ENCODE peak calls at places on chromosomes 16 and 17, in nine cellular contexts. One of them, this sample, is unnamed. For H3K9me3 and H3K4me1, the result is how much of the 10 kb centered on the place peaks cover.

GRCh38 chr17:77829871-77830799 is 128.4 kb upstream of the TNRC6C start:
- DNase-seq in left ventricle myocardium inferior: peak
- DNase-seq in psoas muscle: peak
- DNase-seq in uterus: peak
- DNase-seq in mucosa of descending colon: no peak
- DNase-seq in astrocyte: peak
- DNase-seq in kidney: no peak
- DNase-seq in body of pancreas: peak
- DNase-seq in right lobe of liver: peak
- DNase-seq in this sample: peak

GRCh38 chr17:47801176-47801765 is 20.3 kb downstream of the OSBPL7 start:
- DNase-seq in left ventricle myocardium inferior: no peak
- DNase-seq in psoas muscle: no peak
- DNase-seq in uterus: no peak
- DNase-seq in mucosa of descending colon: no peak
- DNase-seq in astrocyte: no peak
- DNase-seq in kidney: no peak
- DNase-seq in body of pancreas: no peak
- DNase-seq in right lobe of liver: no peak
- DNase-seq in this sample: no peak

GRCh38 chr17:73278049-73278464 is 16.4 kb upstream of the CPSF4L start:
- DNase-seq in left ventricle myocardium inferior: no peak
- DNase-seq in psoas muscle: no peak
- DNase-seq in uterus: no peak
- DNase-seq in mucosa of descending colon: no peak
- DNase-seq in astrocyte: no peak
- DNase-seq in kidney: no peak
- DNase-seq in body of pancreas: peak
- DNase-seq in right lobe of liver: no peak
- DNase-seq in this sample: no peak

GRCh38 chr16:20242568-20243240 is 84.6 kb downstream of the GP2 start:
- DNase-seq in left ventricle myocardium inferior: no peak
- DNase-seq in psoas muscle: no peak
- DNase-seq in uterus: no peak
- DNase-seq in mucosa of descending colon: no peak
- DNase-seq in astrocyte: no peak
- DNase-seq in kidney: no peak
- DNase-seq in body of pancreas: no peak
- DNase-seq in right lobe of liver: no peak
- DNase-seq in this sample: no peak

GRCh38 chr16:30948956-30949654 is at the start of gene ORAI3:
- DNase-seq in left ventricle myocardium inferior: peak
- DNase-seq in psoas muscle: peak
- DNase-seq in uterus: peak
- DNase-seq in mucosa of descending colon: peak
- DNase-seq in astrocyte: no peak
- DNase-seq in kidney: peak
- DNase-seq in body of pancreas: peak
- DNase-seq in right lobe of liver: peak
- DNase-seq in this sample: peak

GRCh38 chr17:45270828-45271418 is 9.0 kb upstream of the SPATA32 start:
- DNase-seq in left ventricle myocardium inferior: no peak
- DNase-seq in psoas muscle: peak
- DNase-seq in uterus: no peak
- DNase-seq in mucosa of descending colon: no peak
- DNase-seq in astrocyte: no peak
- DNase-seq in kidney: peak
- DNase-seq in body of pancreas: no peak
- DNase-seq in right lobe of liver: no peak
- DNase-seq in this sample: no peak

GRCh38 chr16:14223632-14224031 is 152.5 kb downstream of the MRTFB start:
- DNase-seq in left ventricle myocardium inferior: no peak
- DNase-seq in psoas muscle: no peak
- DNase-seq in uterus: no peak
- DNase-seq in mucosa of descending colon: no peak
- DNase-seq in astrocyte: no peak
- DNase-seq in kidney: no peak
- DNase-seq in body of pancreas: no peak
- DNase-seq in right lobe of liver: no peak
- DNase-seq in this sample: no peak

GRCh38 chr17:39104657-39105056 is 46.8 kb downstream of the PLXDC1 start:
- DNase-seq in left ventricle myocardium inferior: no peak
- DNase-seq in psoas muscle: no peak
- DNase-seq in uterus: no peak
- DNase-seq in mucosa of descending colon: no peak
- DNase-seq in astrocyte: no peak
- DNase-seq in kidney: no peak
- DNase-seq in body of pancreas: no peak
- DNase-seq in right lobe of liver: no peak
- DNase-seq in this sample: no peak

GRCh38 chr17:32625971-32626370 is 139.2 kb downstream of the CDK5R1 start:
- DNase-seq in left ventricle myocardium inferior: no peak
- DNase-seq in psoas muscle: no peak
- DNase-seq in uterus: no peak
- DNase-seq in mucosa of descending colon: no peak
- DNase-seq in astrocyte: no peak
- DNase-seq in kidney: no peak
- DNase-seq in body of pancreas: peak
- DNase-seq in right lobe of liver: no peak
- DNase-seq in this sample: no peak

GRCh38 chr17:44197980-44198720 is 1.5 kb downstream of the ATXN7L3 start:
- DNase-seq in left ventricle myocardium inferior: no peak
- DNase-seq in psoas muscle: peak
- DNase-seq in uterus: no peak
- DNase-seq in mucosa of descending colon: no peak
- DNase-seq in astrocyte: no peak
- DNase-seq in kidney: peak
- DNase-seq in body of pancreas: peak
- DNase-seq in right lobe of liver: no peak
- DNase-seq in this sample: peak

GRCh38 chr17:57215317-57215716 is 41.0 kb upstream of the MSI2 start:
- DNase-seq in left ventricle myocardium inferior: no peak
- DNase-seq in psoas muscle: no peak
- DNase-seq in uterus: no peak
- DNase-seq in mucosa of descending colon: no peak
- DNase-seq in astrocyte: no peak
- DNase-seq in kidney: no peak
- DNase-seq in body of pancreas: no peak
- DNase-seq in right lobe of liver: no peak
- DNase-seq in this sample: peak

GRCh38 chr17:4591529-4591928 is 7.2 kb downstream of the SMTNL2 start:
- DNase-seq in left ventricle myocardium inferior: no peak
- DNase-seq in psoas muscle: peak
- DNase-seq in uterus: no peak
- DNase-seq in mucosa of descending colon: no peak
- DNase-seq in astrocyte: peak
- DNase-seq in kidney: no peak
- DNase-seq in body of pancreas: no peak
- DNase-seq in right lobe of liver: no peak
- DNase-seq in this sample: no peak

GRCh38 chr17:70037498-70037897 is 37.5 kb upstream of the KCNJ16 start:
- DNase-seq in left ventricle myocardium inferior: no peak
- DNase-seq in psoas muscle: no peak
- DNase-seq in uterus: no peak
- DNase-seq in mucosa of descending colon: no peak
- DNase-seq in astrocyte: no peak
- DNase-seq in kidney: no peak
- DNase-seq in body of pancreas: no peak
- DNase-seq in right lobe of liver: no peak
- DNase-seq in this sample: no peak

GRCh38 chr16:10581507-10581906 is 1.1 kb upstream of the EMP2 start:
- DNase-seq in left ventricle myocardium inferior: no peak
- DNase-seq in psoas muscle: no peak
- DNase-seq in uterus: no peak
- DNase-seq in mucosa of descending colon: no peak
- DNase-seq in astrocyte: no peak
- DNase-seq in kidney: no peak
- DNase-seq in body of pancreas: no peak
- DNase-seq in right lobe of liver: no peak
- DNase-seq in this sample: peak

GRCh38 chr16:63312343-63312742 is 1276.1 kb upstream of the CDH8 start:
- DNase-seq in left ventricle myocardium inferior: no peak
- DNase-seq in psoas muscle: no peak
- DNase-seq in uterus: no peak
- DNase-seq in mucosa of descending colon: no peak
- DNase-seq in astrocyte: no peak
- DNase-seq in kidney: no peak
- DNase-seq in body of pancreas: no peak
- DNase-seq in right lobe of liver: no peak
- DNase-seq in this sample: no peak

GRCh38 chr16:9946022-9946720 is 236.1 kb downstream of the GRIN2A start:
- DNase-seq in left ventricle myocardium inferior: no peak
- DNase-seq in psoas muscle: no peak
- DNase-seq in uterus: no peak
- DNase-seq in mucosa of descending colon: no peak
- DNase-seq in astrocyte: no peak
- DNase-seq in kidney: no peak
- DNase-seq in body of pancreas: no peak
- DNase-seq in right lobe of liver: no peak
- DNase-seq in this sample: no peak

GRCh38 chr17:67054608-67055007 is 10.3 kb downstream of the CACNG1 start:
- DNase-seq in left ventricle myocardium inferior: no peak
- DNase-seq in psoas muscle: no peak
- DNase-seq in uterus: no peak
- DNase-seq in mucosa of descending colon: no peak
- DNase-seq in astrocyte: no peak
- DNase-seq in kidney: no peak
- DNase-seq in body of pancreas: no peak
- DNase-seq in right lobe of liver: no peak
- DNase-seq in this sample: no peak

GRCh38 chr17:19656336-19656735 is 7.8 kb downstream of the ALDH3A2 start:
- DNase-seq in left ventricle myocardium inferior: no peak
- DNase-seq in psoas muscle: no peak
- DNase-seq in uterus: no peak
- DNase-seq in mucosa of descending colon: no peak
- DNase-seq in astrocyte: no peak
- DNase-seq in kidney: no peak
- DNase-seq in body of pancreas: no peak
- DNase-seq in right lobe of liver: no peak
- DNase-seq in this sample: no peak
- H3K9me3 ChIP-seq in left ventricle myocardium inferior: under half
- H3K9me3 ChIP-seq in psoas muscle: under half
- H3K9me3 ChIP-seq in uterus: under half
- H3K9me3 ChIP-seq in mucosa of descending colon: under half
- H3K9me3 ChIP-seq in astrocyte: under half
- H3K9me3 ChIP-seq in kidney: under half
- H3K9me3 ChIP-seq in body of pancreas: under half
- H3K9me3 ChIP-seq in right lobe of liver: under half
- H3K9me3 ChIP-seq in this sample: under half

DNA sequence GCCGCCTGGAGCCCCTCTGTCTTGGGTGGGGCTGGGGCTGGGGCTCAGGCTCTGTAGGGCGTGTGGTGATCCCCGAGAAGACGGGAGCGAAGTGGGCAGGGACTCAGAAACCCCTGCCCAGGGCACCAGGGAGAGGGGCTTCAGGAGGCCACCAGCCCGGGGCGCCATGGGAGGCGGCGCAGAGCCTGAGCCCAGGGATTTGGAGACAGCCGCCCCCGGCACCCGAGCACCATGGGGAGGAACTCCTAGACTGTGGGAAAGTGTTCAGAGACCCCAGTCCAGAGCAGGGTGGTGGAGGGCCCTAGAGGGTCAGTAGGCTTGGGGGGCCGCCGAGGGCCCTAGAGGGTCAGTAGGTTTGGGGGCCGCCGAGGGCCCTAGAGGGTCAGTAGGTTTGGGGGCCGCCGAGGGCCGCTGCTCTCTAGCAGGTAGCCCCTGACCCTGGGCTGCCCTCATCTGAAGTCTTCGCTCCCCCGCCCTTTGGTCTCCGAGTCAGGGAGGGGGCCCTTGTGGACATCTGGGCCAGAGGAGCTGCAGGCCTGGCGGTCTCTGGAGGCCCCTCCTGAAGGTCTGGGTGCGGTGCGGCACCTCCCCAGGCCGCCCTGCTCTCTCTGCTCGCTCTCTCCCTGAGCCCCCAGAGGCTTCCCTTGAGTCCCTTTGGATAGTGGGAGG is 734 bp downstream of the ARHGDIG start:
- DNase-seq in left ventricle myocardium inferior: no peak
- DNase-seq in psoas muscle: peak
- DNase-seq in uterus: no peak
- DNase-seq in mucosa of descending colon: no peak
- DNase-seq in astrocyte: no peak
- DNase-seq in kidney: no peak
- DNase-seq in body of pancreas: no peak
- DNase-seq in right lobe of liver: no peak
- DNase-seq in this sample: no peak
- H3K4me3 ChIP-seq in left ventricle myocardium inferior: peak
- H3K4me3 ChIP-seq in psoas muscle: peak
- H3K4me3 ChIP-seq in uterus: no peak
- H3K4me3 ChIP-seq in mucosa of descending colon: no peak
- H3K4me3 ChIP-seq in astrocyte: no peak
- H3K4me3 ChIP-seq in kidney: no peak
- H3K4me3 ChIP-seq in body of pancreas: no peak
- H3K4me3 ChIP-seq in right lobe of liver: no peak
- H3K4me3 ChIP-seq in this sample: no peak

DNA sequence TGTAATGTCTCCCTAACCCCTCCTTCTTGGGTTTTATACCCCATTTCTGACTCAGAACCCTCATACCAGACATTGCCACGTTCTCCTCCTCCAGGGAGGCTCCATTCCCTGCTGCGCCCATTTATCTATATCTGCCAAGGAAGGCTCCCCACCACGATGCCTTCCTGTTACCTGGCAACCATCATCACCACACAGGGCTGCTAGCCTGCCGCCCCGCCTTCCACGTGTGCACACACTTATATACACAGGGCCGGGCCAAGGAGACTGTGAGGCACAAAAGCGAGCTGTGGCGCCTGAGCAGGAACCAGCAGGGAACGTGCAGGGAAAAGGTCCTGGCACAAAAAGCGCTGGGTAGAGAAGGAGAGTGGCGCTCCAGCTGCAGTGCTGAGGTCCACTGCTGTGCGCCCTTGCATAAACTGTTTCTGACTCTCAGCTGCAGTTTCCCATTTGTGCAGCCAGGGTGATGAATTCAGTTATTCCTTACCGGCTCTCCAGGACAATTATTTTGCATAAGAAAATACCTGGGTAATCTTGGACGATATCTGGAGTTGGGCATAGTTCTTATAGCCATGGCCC is 261.7 kb downstream of the CBLN1 start:
- DNase-seq in left ventricle myocardium inferior: no peak
- DNase-seq in psoas muscle: no peak
- DNase-seq in uterus: no peak
- DNase-seq in mucosa of descending colon: no peak
- DNase-seq in astrocyte: peak
- DNase-seq in kidney: no peak
- DNase-seq in body of pancreas: peak
- DNase-seq in right lobe of liver: no peak
- DNase-seq in this sample: no peak
- H3K4me1 ChIP-seq in left ventricle myocardium inferior: under half
- H3K4me1 ChIP-seq in psoas muscle: under half
- H3K4me1 ChIP-seq in uterus: under half
- H3K4me1 ChIP-seq in mucosa of descending colon: under half
- H3K4me1 ChIP-seq in astrocyte: under half
- H3K4me1 ChIP-seq in kidney: under half
- H3K4me1 ChIP-seq in body of pancreas: under half
- H3K4me1 ChIP-seq in right lobe of liver: under half
- H3K4me1 ChIP-seq in this sample: under half

DNA sequence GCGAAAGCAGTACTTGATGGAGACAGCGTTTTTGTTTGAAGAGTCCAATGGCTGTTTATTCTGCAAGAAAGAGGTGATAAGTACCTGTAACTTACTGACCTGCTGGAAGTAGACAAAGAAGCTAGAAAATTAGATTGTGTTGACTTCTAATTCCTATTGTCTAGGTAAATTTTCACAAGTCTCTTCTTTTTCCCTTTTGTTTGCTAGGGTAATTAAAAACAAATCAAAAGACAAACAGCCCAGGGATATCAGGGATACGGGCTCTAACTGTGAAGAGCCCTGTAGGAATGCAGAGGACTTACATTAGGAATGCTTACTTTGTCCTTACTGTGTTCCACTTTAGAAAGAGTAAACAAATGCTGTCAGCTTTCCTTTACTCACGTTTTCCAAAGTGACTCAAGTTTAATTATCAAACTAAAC is 7.0 kb downstream of the PSME3IP1 start:
- DNase-seq in left ventricle myocardium inferior: no peak
- DNase-seq in psoas muscle: no peak
- DNase-seq in uterus: no peak
- DNase-seq in mucosa of descending colon: no peak
- DNase-seq in astrocyte: no peak
- DNase-seq in kidney: no peak
- DNase-seq in body of pancreas: no peak
- DNase-seq in right lobe of liver: no peak
- DNase-seq in this sample: peak
- H3K9me3 ChIP-seq in left ventricle myocardium inferior: under half
- H3K9me3 ChIP-seq in psoas muscle: under half
- H3K9me3 ChIP-seq in uterus: under half
- H3K9me3 ChIP-seq in mucosa of descending colon: under half
- H3K9me3 ChIP-seq in astrocyte: under half
- H3K9me3 ChIP-seq in kidney: under half
- H3K9me3 ChIP-seq in body of pancreas: under half
- H3K9me3 ChIP-seq in right lobe of liver: under half
- H3K9me3 ChIP-seq in this sample: under half